ENCODE peak calls at places on chromosomes 2 and 18, in six cellular contexts. J is IMR-90, B is neuronal stem cell, Y is H9, L is H1, C is mesenchymal stem cell. T is an unnamed sample.

GRCh38 chr2:60413069-60413818 is 140.2 kb downstream of the BCL11A start:
- DNase-seq in J (no peak), B (no peak), Y (no peak), L (no peak), C (no peak), T (no peak)

GRCh38 chr2:163665817-163666216 is 70.0 kb downstream of the FIGN start:
- DNase-seq in J (peak), B (no peak), Y (no peak), L (no peak), C (peak), T (no peak)

GRCh38 chr2:232320038-232320790 is 58.3 kb upstream of the ALPP start:
- DNase-seq in J (no peak), B (no peak), Y (no peak), L (no peak), C (no peak), T (no peak)

GRCh38 chr2:236833501-236834186 is 252.0 kb upstream of the COPS8 start:
- DNase-seq in J (peak), B (no peak), Y (no peak), L (no peak), C (peak), T (peak)

GRCh38 chr2:229376866-229377265 is 105.8 kb upstream of the PID1 start:
- DNase-seq in J (no peak), B (no peak), Y (no peak), L (no peak), C (no peak), T (peak)

GRCh38 chr2:160257015-160257741 is 57.1 kb upstream of the ITGB6 start:
- DNase-seq in J (no peak), B (no peak), Y (no peak), L (no peak), C (no peak), T (peak)

GRCh38 chr2:48250943-48251342 is 279.0 kb upstream of the STON1 start:
- DNase-seq in J (peak), B (no peak), Y (no peak), L (no peak), C (peak), T (no peak)

GRCh38 chr2:188746727-188747126 is 227.4 kb upstream of the COL3A1 start:
- DNase-seq in J (peak), B (no peak), Y (no peak), L (no peak), C (peak), T (no peak)

GRCh38 chr2:38438536-38439225 is 61.6 kb upstream of the ATL2 start:
- DNase-seq in J (no peak), B (no peak), Y (no peak), L (no peak), C (no peak), T (no peak)

GRCh38 chr2:211455225-211455841 is 898.9 kb downstream of the CPS1 start:
- DNase-seq in J (peak), B (peak), Y (peak), L (no peak), C (peak), T (peak)

GRCh38 chr2:227503433-227504406 is 31.8 kb downstream of the AGFG1 start:
- DNase-seq in J (peak), B (no peak), Y (no peak), L (no peak), C (peak), T (peak)

GRCh38 chr2:124875627-124876244 is 850.6 kb downstream of the CNTNAP5 start:
- DNase-seq in J (no peak), B (no peak), Y (no peak), L (no peak), C (no peak), T (no peak)

GRCh38 chr2:160328748-160329147 is 128.7 kb upstream of the ITGB6 start:
- DNase-seq in J (no peak), B (no peak), Y (no peak), L (no peak), C (peak), T (no peak)

GRCh38 chr2:143261986-143262784 is 133.0 kb downstream of the ARHGAP15 start:
- DNase-seq in J (peak), B (no peak), Y (no peak), L (no peak), C (no peak), T (no peak)

GRCh38 chr2:170843656-170844055 is 27.0 kb downstream of the GAD1 start:
- DNase-seq in J (peak), B (no peak), Y (no peak), L (no peak), C (peak), T (no peak)

GRCh38 chr18:24629926-24630325 is 169.5 kb downstream of the HRH4 start:
- DNase-seq in J (no peak), B (no peak), Y (no peak), L (no peak), C (no peak), T (no peak)

GRCh38 chr18:45562567-45563479 is 52.5 kb upstream of the SLC14A2 start:
- DNase-seq in J (no peak), B (no peak), Y (no peak), L (no peak), C (no peak), T (no peak)

GRCh38 chr2:16244153-16244965 is 304.0 kb downstream of the MYCN start:
- DNase-seq in J (no peak), B (no peak), Y (no peak), L (peak), C (no peak), T (no peak)

GRCh38 chr2:168997113-168997512 is 34.0 kb downstream of the ABCB11 start:
- DNase-seq in J (no peak), B (no peak), Y (no peak), L (no peak), C (no peak), T (peak)

GRCh38 chr2:144049137-144049536 is 470.8 kb downstream of the ZEB2 start:
- DNase-seq in J (no peak), B (no peak), Y (no peak), L (no peak), C (no peak), T (no peak)

GRCh38 chr2:241798081-241798630 is 10.8 kb upstream of the NEU4 start:
- DNase-seq in J (no peak), B (no peak), Y (no peak), L (no peak), C (no peak), T (no peak)

GRCh38 chr2:76978064-76978463 is 544.1 kb downstream of the LRRTM4 start:
- DNase-seq in J (no peak), B (no peak), Y (no peak), L (no peak), C (peak), T (no peak)

GRCh38 chr2:186486651-186487647 is 889 bp downstream of the ZC3H15 start:
- DNase-seq in J (peak), B (no peak), Y (no peak), L (no peak), C (no peak), T (no peak)

GRCh38 chr2:186480991-186481390 is 5.1 kb upstream of the ZC3H15 start:
- DNase-seq in J (no peak), B (no peak), Y (no peak), L (no peak), C (no peak), T (no peak)

GRCh38 chr2:186484062-186484735 is 1.9 kb upstream of the ZC3H15 start:
- DNase-seq in J (no peak), B (no peak), Y (no peak), L (no peak), C (no peak), T (no peak)

GRCh38 chr2:186485576-186485870 is 537 bp upstream of the ZC3H15 start:
- DNase-seq in J (no peak), B (no peak), Y (no peak), L (no peak), C (no peak), T (no peak)

GRCh38 chr2:186485871-186486650 is at the start of gene ZC3H15:
- DNase-seq in J (peak), B (peak), Y (peak), L (peak), C (peak), T (peak)
- H4K8ac ChIP-seq in J (peak), B (peak), Y (no peak), L (peak), C (peak), T (peak)

GRCh38 chr2:239259603-239260298 is 141.1 kb downstream of the HDAC4 start:
- DNase-seq in J (no peak), B (no peak), Y (peak), L (no peak), C (peak), T (no peak)

GRCh38 chr2:239258248-239258647 is 142.6 kb downstream of the HDAC4 start:
- DNase-seq in J (no peak), B (no peak), Y (no peak), L (no peak), C (no peak), T (no peak)

GRCh38 chr2:239257511-239257937 is 143.3 kb downstream of the HDAC4 start:
- DNase-seq in J (peak), B (no peak), Y (no peak), L (no peak), C (peak), T (no peak)

GRCh38 chr2:239260546-239261327 is 140.1 kb downstream of the HDAC4 start:
- DNase-seq in J (no peak), B (no peak), Y (peak), L (no peak), C (no peak), T (no peak)

DNA sequence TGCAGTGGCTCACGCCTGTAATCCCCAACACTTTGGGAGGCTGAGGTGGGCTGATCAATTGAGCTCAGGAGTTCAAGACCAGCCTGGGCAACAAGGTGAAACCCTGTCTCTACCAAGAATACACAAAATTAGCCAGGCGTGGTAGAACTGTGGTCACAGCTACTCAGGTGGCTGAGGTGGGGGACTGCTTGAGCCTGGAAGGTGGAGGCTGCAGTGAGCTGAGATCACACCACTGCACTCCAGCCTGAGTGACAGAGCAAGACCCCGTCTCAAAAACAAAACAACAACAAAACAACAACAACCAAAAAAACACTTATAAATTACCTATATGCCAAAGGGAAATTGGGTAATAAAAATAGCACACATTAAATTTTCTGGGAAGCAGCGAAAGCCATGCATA is 141.6 kb downstream of the HDAC4 start:
- DNase-seq in J (no peak), B (no peak), Y (no peak), L (no peak), C (no peak), T (no peak)
- H2AFZ ChIP-seq in J (no peak), B (no peak), Y (no peak), L (no peak), C (no peak), T (no peak)

GRCh38 chr2:11157731-11158130 is 2.5 kb downstream of the SLC66A3 start:
- DNase-seq in J (no peak), B (no peak), Y (no peak), L (no peak), C (no peak), T (no peak)

GRCh38 chr2:11160256-11160655 is 5.0 kb downstream of the SLC66A3 start:
- DNase-seq in J (no peak), B (no peak), Y (no peak), L (no peak), C (no peak), T (no peak)

GRCh38 chr2:11159574-11160170 is 4.4 kb downstream of the SLC66A3 start:
- DNase-seq in J (no peak), B (no peak), Y (no peak), L (no peak), C (no peak), T (no peak)

GRCh38 chr2:11157296-11157695 is 2.0 kb downstream of the SLC66A3 start:
- DNase-seq in J (no peak), B (no peak), Y (no peak), L (no peak), C (no peak), T (no peak)

GRCh38 chr2:11158916-11159573 is 3.8 kb downstream of the SLC66A3 start:
- DNase-seq in J (no peak), B (no peak), Y (no peak), L (no peak), C (no peak), T (no peak)
- H3K27ac ChIP-seq in J (no peak), B (no peak), Y (no peak), L (no peak), C (no peak), T (no peak)

DNA sequence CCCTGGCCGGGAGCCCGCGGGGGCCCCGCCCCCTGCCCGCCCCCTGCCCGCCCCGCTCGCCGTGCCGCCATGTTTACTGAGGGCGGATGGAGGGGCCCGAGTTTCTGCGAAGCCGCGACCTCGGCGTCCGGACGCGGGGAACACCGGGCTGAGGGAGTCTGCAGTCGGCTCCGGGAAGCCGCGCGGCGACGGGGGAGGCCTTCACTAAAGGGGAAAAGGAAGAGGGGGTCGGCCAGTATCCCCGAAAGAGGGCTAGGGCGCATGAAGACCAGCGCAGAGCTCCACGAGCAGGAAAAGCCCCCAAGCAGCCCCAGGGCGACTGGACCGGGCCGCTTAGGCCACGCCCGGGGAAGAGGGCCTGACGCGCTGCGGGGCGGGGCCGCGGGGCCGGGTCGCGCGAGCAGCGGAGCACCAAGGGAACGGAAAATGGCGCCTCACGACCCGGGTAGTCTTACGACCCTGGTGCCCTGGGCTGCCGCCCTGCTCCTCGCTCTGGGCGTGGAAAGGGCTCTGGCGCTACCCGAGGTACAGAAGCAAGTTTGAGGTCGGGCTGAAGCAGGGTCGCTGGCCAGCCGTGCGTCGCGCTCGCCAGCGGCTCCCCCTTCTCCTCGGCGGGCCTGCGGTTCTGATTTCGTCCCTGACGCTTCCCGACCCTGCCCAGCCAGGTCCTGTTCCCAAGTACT is at the start of the genes ATRAID and SLC5A6:
- DNase-seq in J (peak), B (peak), Y (peak), L (peak), C (peak), T (peak)
- H4K8ac ChIP-seq in J (peak), B (peak), Y (no peak), L (peak), C (peak), T (peak)

GRCh38 chr2:174551697-174552096 is 45.9 kb downstream of the WIPF1 start:
- DNase-seq in J (no peak), B (no peak), Y (no peak), L (no peak), C (no peak), T (no peak)

GRCh38 chr2:174545240-174545639 is 52.4 kb downstream of the WIPF1 start:
- DNase-seq in J (no peak), B (no peak), Y (no peak), L (no peak), C (no peak), T (no peak)

GRCh38 chr2:174544802-174545201 is 52.8 kb downstream of the WIPF1 start:
- DNase-seq in J (no peak), B (no peak), Y (no peak), L (no peak), C (no peak), T (no peak)

GRCh38 chr2:174544156-174544555 is 53.4 kb downstream of the WIPF1 start:
- DNase-seq in J (no peak), B (no peak), Y (no peak), L (no peak), C (no peak), T (no peak)

DNA sequence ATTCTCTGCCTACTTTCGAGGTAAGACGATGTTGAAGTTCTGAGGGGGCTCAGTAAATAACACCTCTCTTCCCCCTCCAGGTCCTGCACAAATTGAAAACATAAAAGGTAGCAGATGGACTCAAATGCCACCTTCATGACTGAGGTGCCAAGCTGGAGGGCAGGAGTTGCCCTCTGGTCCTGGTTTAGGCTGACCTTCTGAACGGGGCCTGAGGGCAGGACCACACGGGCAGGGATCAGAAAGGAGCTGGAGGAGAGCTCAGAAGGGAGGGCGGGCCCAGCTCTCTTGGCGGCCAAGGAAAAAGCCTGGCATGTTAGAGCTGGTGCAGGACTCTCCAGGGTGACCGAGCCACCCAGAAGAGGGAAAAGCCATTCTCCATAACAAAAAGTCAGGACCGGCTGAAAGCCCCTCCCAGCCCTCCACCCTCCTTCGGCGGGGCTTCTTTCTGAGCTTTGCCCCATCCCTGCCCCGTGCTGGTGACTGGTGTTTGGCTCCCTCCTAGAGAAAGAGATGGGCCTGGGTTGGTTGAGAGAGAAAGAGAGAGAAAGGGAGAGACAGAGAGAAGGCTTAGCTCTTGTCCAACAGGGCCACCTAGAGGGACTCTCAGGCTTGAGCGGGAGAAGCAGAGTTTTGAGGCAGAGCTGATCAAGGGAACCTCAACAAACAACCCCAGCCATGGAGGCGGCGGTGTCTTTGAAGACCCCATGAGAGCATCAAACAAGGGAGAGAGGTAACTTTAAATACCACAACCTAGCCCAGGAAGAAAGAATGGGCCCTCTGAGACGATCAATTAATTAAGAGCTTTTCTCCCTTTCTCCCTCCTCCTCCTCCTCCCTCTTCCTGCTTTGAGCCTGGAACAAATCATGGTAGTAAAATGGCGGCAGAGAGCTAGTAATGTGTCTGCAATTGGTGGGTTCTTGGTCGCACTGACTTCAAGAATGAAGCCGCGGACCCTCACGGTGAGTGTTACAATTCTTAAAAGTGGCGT is 50.8 kb downstream of the WIPF1 start:
- DNase-seq in J (peak), B (peak), Y (peak), L (peak), C (peak), T (peak)
- H2AFZ ChIP-seq in J (peak), B (peak), Y (peak), L (peak), C (no peak), T (no peak)

T was measured in trophoblast cell.